ENCODE peak calls at places on chromosomes 2 and 18, in eight cellular contexts. X is T-helper 2 cell, E is Panc1, C is adrenal gland, M is RPMI7951, F is PC-9, I is EL, S is ELR. Q is an unnamed sample.

GRCh38 chr18:30713299-30713698 is 329.2 kb downstream of the DSC3 start:
- DNase-seq in X (no peak), E (no peak), C (no peak), M (no peak), F (no peak), I (no peak), S (peak), Q (no peak)

GRCh38 chr2:228224410-228224809 is 42.9 kb upstream of the SPHKAP start:
- DNase-seq in X (no peak), E (no peak), C (no peak), M (no peak), F (no peak), I (peak), S (peak), Q (no peak)

GRCh38 chr18:623760-624620 is 27.2 kb downstream of the CLUL1 start:
- DNase-seq in X (peak), E (no peak), C (peak), M (peak), F (peak), I (peak), S (peak), Q (peak)

GRCh38 chr18:45197526-45197970 is 417.7 kb upstream of the SLC14A2 start:
- DNase-seq in X (no peak), E (no peak), C (no peak), M (peak), F (no peak), I (no peak), S (peak), Q (no peak)

GRCh38 chr2:23595601-23596251 is 210.7 kb downstream of the KLHL29 start:
- DNase-seq in X (no peak), E (no peak), C (peak), M (peak), F (peak), I (peak), S (peak), Q (no peak)

GRCh38 chr18:30132959-30133358 is 909.6 kb downstream of the DSC3 start:
- DNase-seq in X (no peak), E (no peak), C (no peak), M (no peak), F (no peak), I (no peak), S (peak), Q (no peak)

GRCh38 chr2:10427568-10427975 is 20.6 kb downstream of the ODC1 start:
- DNase-seq in X (no peak), E (no peak), C (no peak), M (no peak), F (no peak), I (no peak), S (no peak), Q (no peak)

GRCh38 chr2:64888591-64889309 is 100.4 kb upstream of the SLC1A4 start:
- DNase-seq in X (no peak), E (no peak), C (no peak), M (peak), F (peak), I (peak), S (peak), Q (no peak)

GRCh38 chr2:10109311-10109710 is 13.2 kb upstream of the RRM2 start:
- DNase-seq in X (no peak), E (no peak), C (no peak), M (no peak), F (no peak), I (no peak), S (no peak), Q (no peak)

GRCh38 chr2:128440666-128441340 is 122.1 kb upstream of the HS6ST1 start:
- DNase-seq in X (no peak), E (no peak), C (peak), M (no peak), F (no peak), I (no peak), S (no peak), Q (no peak)

GRCh38 chr2:40330086-40330485 is 121.8 kb downstream of the SLC8A1 start:
- DNase-seq in X (no peak), E (no peak), C (no peak), M (no peak), F (no peak), I (no peak), S (no peak), Q (no peak)

Q was measured in CD8-positive, alpha-beta memory T cell.